ENCODE peak calls at places on chromosomes 12 and 14, in six cellular contexts. One of them, this sample, is unnamed. For H3K9me3 and H3K4me1, the result is how much of the 10 kb centered on the place peaks cover.

GRCh38 chr14:103803661-103804060 is 43.7 kb downstream of the PPP1R13B start:
- DNase-seq in CD8-positive, alpha-beta memory T cell: no peak
- DNase-seq in endodermal cell: no peak
- DNase-seq in GM23248: peak
- DNase-seq in prostate gland: no peak
- DNase-seq in SK-N-SH: no peak
- DNase-seq in this sample: no peak

GRCh38 chr12:3190101-3190500 is 112.9 kb downstream of the TSPAN9 start:
- DNase-seq in prostate gland: no peak
- DNase-seq in SK-N-SH: peak
- DNase-seq in CD8-positive, alpha-beta memory T cell: no peak
- DNase-seq in GM23248: no peak
- DNase-seq in endodermal cell: no peak
- DNase-seq in this sample: no peak

GRCh38 chr12:26058308-26058707 is 66.5 kb downstream of the BHLHE41 start:
- DNase-seq in endodermal cell: no peak
- DNase-seq in SK-N-SH: no peak
- DNase-seq in prostate gland: no peak
- DNase-seq in GM23248: no peak
- DNase-seq in CD8-positive, alpha-beta memory T cell: no peak
- DNase-seq in this sample: peak

GRCh38 chr14:36604757-36605505 is 22.5 kb upstream of the NKX2-8 start:
- DNase-seq in endodermal cell: peak
- DNase-seq in CD8-positive, alpha-beta memory T cell: no peak
- DNase-seq in prostate gland: peak
- DNase-seq in GM23248: peak
- DNase-seq in SK-N-SH: peak
- DNase-seq in this sample: peak

GRCh38 chr12:103824290-103824689 is 16.7 kb downstream of the NT5DC3 start:
- DNase-seq in prostate gland: no peak
- DNase-seq in SK-N-SH: no peak
- DNase-seq in GM23248: no peak
- DNase-seq in CD8-positive, alpha-beta memory T cell: no peak
- DNase-seq in endodermal cell: peak
- DNase-seq in this sample: no peak

GRCh38 chr14:38143170-38143569 is 64.5 kb upstream of the SSTR1 start:
- DNase-seq in CD8-positive, alpha-beta memory T cell: no peak
- DNase-seq in endodermal cell: no peak
- DNase-seq in GM23248: peak
- DNase-seq in SK-N-SH: no peak
- DNase-seq in prostate gland: no peak
- DNase-seq in this sample: no peak

GRCh38 chr12:129877383-129877782 is 26.4 kb downstream of the TMEM132D start:
- DNase-seq in GM23248: no peak
- DNase-seq in endodermal cell: peak
- DNase-seq in CD8-positive, alpha-beta memory T cell: no peak
- DNase-seq in prostate gland: no peak
- DNase-seq in SK-N-SH: no peak
- DNase-seq in this sample: no peak

GRCh38 chr12:41697161-41697560 is 447.5 kb downstream of the GXYLT1 start:
- DNase-seq in CD8-positive, alpha-beta memory T cell: no peak
- DNase-seq in endodermal cell: no peak
- DNase-seq in SK-N-SH: no peak
- DNase-seq in GM23248: no peak
- DNase-seq in prostate gland: no peak
- DNase-seq in this sample: no peak

GRCh38 chr12:96425973-96426372 is 25.7 kb upstream of the CDK17 start:
- DNase-seq in CD8-positive, alpha-beta memory T cell: no peak
- DNase-seq in GM23248: peak
- DNase-seq in endodermal cell: no peak
- DNase-seq in prostate gland: no peak
- DNase-seq in SK-N-SH: no peak
- DNase-seq in this sample: peak

GRCh38 chr14:65255583-65256443 is 153.5 kb upstream of the MAX start:
- DNase-seq in endodermal cell: peak
- DNase-seq in CD8-positive, alpha-beta memory T cell: no peak
- DNase-seq in GM23248: no peak
- DNase-seq in prostate gland: peak
- DNase-seq in SK-N-SH: peak
- DNase-seq in this sample: no peak

GRCh38 chr12:34401659-34402227 is 379.4 kb downstream of the ALG10 start:
- DNase-seq in endodermal cell: peak
- DNase-seq in SK-N-SH: peak
- DNase-seq in CD8-positive, alpha-beta memory T cell: no peak
- DNase-seq in prostate gland: peak
- DNase-seq in GM23248: no peak
- DNase-seq in this sample: no peak

GRCh38 chr14:60106341-60106740 is 14.6 kb downstream of the PCNX4 start:
- DNase-seq in CD8-positive, alpha-beta memory T cell: no peak
- DNase-seq in GM23248: peak
- DNase-seq in endodermal cell: no peak
- DNase-seq in prostate gland: no peak
- DNase-seq in SK-N-SH: no peak
- DNase-seq in this sample: no peak

GRCh38 chr14:77279719-77280118 is 8.7 kb upstream of the NGB start:
- DNase-seq in GM23248: no peak
- DNase-seq in CD8-positive, alpha-beta memory T cell: no peak
- DNase-seq in SK-N-SH: no peak
- DNase-seq in prostate gland: no peak
- DNase-seq in endodermal cell: no peak
- DNase-seq in this sample: no peak

DNA sequence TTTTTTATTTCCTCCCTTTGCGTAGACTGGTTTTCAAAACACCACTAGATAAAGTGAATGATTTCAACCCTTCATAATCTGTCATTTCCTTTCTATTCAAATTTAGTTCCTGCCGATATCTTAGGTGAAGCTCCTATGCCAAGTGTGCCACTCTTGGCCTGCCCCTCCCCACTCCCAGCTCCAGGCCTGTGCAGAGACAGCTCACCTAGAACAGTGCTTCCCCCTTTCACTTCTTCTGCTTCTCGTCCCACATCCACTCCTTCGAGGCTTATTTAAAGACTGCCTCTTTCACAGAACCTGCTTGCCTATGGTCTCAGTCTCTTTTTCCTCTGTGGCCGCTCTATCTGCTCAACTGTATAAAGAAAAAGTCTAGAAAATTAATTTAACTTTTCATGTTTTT is 473.8 kb downstream of the RAD51B start:
- DNase-seq in CD8-positive, alpha-beta memory T cell: no peak
- DNase-seq in endodermal cell: no peak
- DNase-seq in SK-N-SH: no peak
- DNase-seq in GM23248: no peak
- DNase-seq in prostate gland: no peak
- DNase-seq in this sample: no peak
- H3K27ac ChIP-seq in CD8-positive, alpha-beta memory T cell: no peak
- H3K27ac ChIP-seq in endodermal cell: no peak
- H3K27ac ChIP-seq in SK-N-SH: peak
- H3K27ac ChIP-seq in GM23248: no peak
- H3K27ac ChIP-seq in prostate gland: no peak
- H3K27ac ChIP-seq in this sample: no peak

DNA sequence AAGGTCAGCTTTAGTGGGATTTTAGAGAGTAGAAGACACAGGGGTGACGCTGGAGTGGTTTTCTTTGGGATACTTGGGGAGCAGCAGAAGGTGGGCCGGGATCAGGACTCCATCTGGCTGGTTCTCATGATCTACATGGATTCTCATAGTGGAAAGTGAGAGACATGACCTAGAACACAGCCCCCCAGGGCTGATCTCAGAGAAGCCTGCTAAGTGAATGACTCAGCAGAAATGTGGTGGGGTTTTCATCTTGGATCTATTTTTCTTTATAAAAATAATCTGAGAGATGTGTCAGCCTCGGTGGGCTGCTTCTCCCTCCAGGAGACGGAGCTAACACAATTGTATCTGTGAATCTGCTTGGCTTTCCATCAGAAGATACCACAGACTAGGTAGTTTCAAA is 484.4 kb downstream of the TMEM121 start:
- DNase-seq in prostate gland: no peak
- DNase-seq in GM23248: no peak
- DNase-seq in CD8-positive, alpha-beta memory T cell: no peak
- DNase-seq in endodermal cell: no peak
- DNase-seq in SK-N-SH: no peak
- DNase-seq in this sample: no peak
- H3K9me3 ChIP-seq in prostate gland: under half
- H3K9me3 ChIP-seq in GM23248: under half
- H3K9me3 ChIP-seq in CD8-positive, alpha-beta memory T cell: under half
- H3K9me3 ChIP-seq in endodermal cell: under half
- H3K9me3 ChIP-seq in SK-N-SH: under half
- H3K9me3 ChIP-seq in this sample: under half

GRCh38 chr12:47364251-47364650 is 284.5 kb upstream of the AMIGO2 start:
- DNase-seq in endodermal cell: no peak
- DNase-seq in prostate gland: no peak
- DNase-seq in CD8-positive, alpha-beta memory T cell: no peak
- DNase-seq in GM23248: no peak
- DNase-seq in SK-N-SH: no peak
- DNase-seq in this sample: peak
- H3K4me1 ChIP-seq in endodermal cell: under half
- H3K4me1 ChIP-seq in prostate gland: under half
- H3K4me1 ChIP-seq in CD8-positive, alpha-beta memory T cell: half or more
- H3K4me1 ChIP-seq in GM23248: under half
- H3K4me1 ChIP-seq in SK-N-SH: under half
- H3K4me1 ChIP-seq in this sample: under half

GRCh38 chr12:11685716-11686115 is 36.2 kb downstream of the ETV6 start:
- DNase-seq in CD8-positive, alpha-beta memory T cell: no peak
- DNase-seq in GM23248: no peak
- DNase-seq in prostate gland: no peak
- DNase-seq in endodermal cell: no peak
- DNase-seq in SK-N-SH: no peak
- DNase-seq in this sample: no peak

GRCh38 chr12:11686135-11686534 is 36.7 kb downstream of the ETV6 start:
- DNase-seq in endodermal cell: no peak
- DNase-seq in GM23248: no peak
- DNase-seq in CD8-positive, alpha-beta memory T cell: no peak
- DNase-seq in prostate gland: no peak
- DNase-seq in SK-N-SH: no peak
- DNase-seq in this sample: no peak

GRCh38 chr12:11684393-11684792 is 34.9 kb downstream of the ETV6 start:
- DNase-seq in SK-N-SH: no peak
- DNase-seq in CD8-positive, alpha-beta memory T cell: no peak
- DNase-seq in endodermal cell: no peak
- DNase-seq in GM23248: peak
- DNase-seq in prostate gland: no peak
- DNase-seq in this sample: no peak

GRCh38 chr12:11685261-11685660 is 35.8 kb downstream of the ETV6 start:
- DNase-seq in endodermal cell: no peak
- DNase-seq in prostate gland: no peak
- DNase-seq in CD8-positive, alpha-beta memory T cell: no peak
- DNase-seq in SK-N-SH: no peak
- DNase-seq in GM23248: no peak
- DNase-seq in this sample: no peak

GRCh38 chr12:11684811-11685210 is 35.3 kb downstream of the ETV6 start:
- DNase-seq in CD8-positive, alpha-beta memory T cell: no peak
- DNase-seq in SK-N-SH: no peak
- DNase-seq in GM23248: no peak
- DNase-seq in prostate gland: no peak
- DNase-seq in endodermal cell: no peak
- DNase-seq in this sample: no peak
- H3K27ac ChIP-seq in CD8-positive, alpha-beta memory T cell: no peak
- H3K27ac ChIP-seq in SK-N-SH: no peak
- H3K27ac ChIP-seq in GM23248: no peak
- H3K27ac ChIP-seq in prostate gland: no peak
- H3K27ac ChIP-seq in endodermal cell: no peak
- H3K27ac ChIP-seq in this sample: no peak

GRCh38 chr14:105099778-105100177 is 34.5 kb upstream of the GPR132 start:
- DNase-seq in endodermal cell: no peak
- DNase-seq in SK-N-SH: no peak
- DNase-seq in GM23248: no peak
- DNase-seq in prostate gland: no peak
- DNase-seq in CD8-positive, alpha-beta memory T cell: no peak
- DNase-seq in this sample: no peak
- H3K9me3 ChIP-seq in endodermal cell: under half
- H3K9me3 ChIP-seq in SK-N-SH: under half
- H3K9me3 ChIP-seq in GM23248: under half
- H3K9me3 ChIP-seq in prostate gland: under half
- H3K9me3 ChIP-seq in CD8-positive, alpha-beta memory T cell: under half
- H3K9me3 ChIP-seq in this sample: under half

GRCh38 chr14:51869426-51870113 is 9.2 kb downstream of the GNG2 start:
- DNase-seq in prostate gland: no peak
- DNase-seq in endodermal cell: no peak
- DNase-seq in SK-N-SH: no peak
- DNase-seq in GM23248: no peak
- DNase-seq in CD8-positive, alpha-beta memory T cell: peak
- DNase-seq in this sample: no peak

GRCh38 chr14:51867753-51868152 is 7.3 kb downstream of the GNG2 start:
- DNase-seq in endodermal cell: no peak
- DNase-seq in prostate gland: no peak
- DNase-seq in CD8-positive, alpha-beta memory T cell: no peak
- DNase-seq in GM23248: no peak
- DNase-seq in SK-N-SH: no peak
- DNase-seq in this sample: no peak

GRCh38 chr14:51862839-51863235 is 2.4 kb downstream of the GNG2 start:
- DNase-seq in SK-N-SH: no peak
- DNase-seq in endodermal cell: no peak
- DNase-seq in GM23248: no peak
- DNase-seq in prostate gland: no peak
- DNase-seq in CD8-positive, alpha-beta memory T cell: no peak
- DNase-seq in this sample: no peak

GRCh38 chr14:51868405-51868804 is 8.0 kb downstream of the GNG2 start:
- DNase-seq in GM23248: no peak
- DNase-seq in prostate gland: no peak
- DNase-seq in endodermal cell: no peak
- DNase-seq in SK-N-SH: no peak
- DNase-seq in CD8-positive, alpha-beta memory T cell: no peak
- DNase-seq in this sample: no peak

GRCh38 chr14:51865953-51866747 is 5.7 kb downstream of the GNG2 start:
- DNase-seq in SK-N-SH: no peak
- DNase-seq in CD8-positive, alpha-beta memory T cell: peak
- DNase-seq in prostate gland: no peak
- DNase-seq in endodermal cell: peak
- DNase-seq in GM23248: no peak
- DNase-seq in this sample: no peak
- H3K4me1 ChIP-seq in SK-N-SH: under half
- H3K4me1 ChIP-seq in CD8-positive, alpha-beta memory T cell: half or more
- H3K4me1 ChIP-seq in prostate gland: under half
- H3K4me1 ChIP-seq in endodermal cell: under half
- H3K4me1 ChIP-seq in GM23248: under half
- H3K4me1 ChIP-seq in this sample: under half

GRCh38 chr14:94888108-94888507 is 118.2 kb upstream of the GSC start:
- DNase-seq in CD8-positive, alpha-beta memory T cell: no peak
- DNase-seq in SK-N-SH: no peak
- DNase-seq in GM23248: no peak
- DNase-seq in prostate gland: no peak
- DNase-seq in endodermal cell: no peak
- DNase-seq in this sample: peak

GRCh38 chr14:94889520-94890312 is 119.8 kb upstream of the GSC start:
- DNase-seq in GM23248: no peak
- DNase-seq in SK-N-SH: no peak
- DNase-seq in CD8-positive, alpha-beta memory T cell: no peak
- DNase-seq in prostate gland: no peak
- DNase-seq in endodermal cell: no peak
- DNase-seq in this sample: no peak

GRCh38 chr14:94887591-94887990 is 117.7 kb upstream of the GSC start:
- DNase-seq in endodermal cell: no peak
- DNase-seq in prostate gland: no peak
- DNase-seq in GM23248: no peak
- DNase-seq in CD8-positive, alpha-beta memory T cell: no peak
- DNase-seq in SK-N-SH: no peak
- DNase-seq in this sample: no peak

GRCh38 chr14:94893411-94894160 is 123.7 kb upstream of the GSC start:
- DNase-seq in CD8-positive, alpha-beta memory T cell: no peak
- DNase-seq in GM23248: no peak
- DNase-seq in SK-N-SH: no peak
- DNase-seq in endodermal cell: peak
- DNase-seq in prostate gland: no peak
- DNase-seq in this sample: no peak

GRCh38 chr14:94890755-94891154 is 120.8 kb upstream of the GSC start:
- DNase-seq in endodermal cell: no peak
- DNase-seq in CD8-positive, alpha-beta memory T cell: no peak
- DNase-seq in SK-N-SH: no peak
- DNase-seq in prostate gland: no peak
- DNase-seq in GM23248: no peak
- DNase-seq in this sample: no peak
- H3K27ac ChIP-seq in endodermal cell: no peak
- H3K27ac ChIP-seq in CD8-positive, alpha-beta memory T cell: no peak
- H3K27ac ChIP-seq in SK-N-SH: no peak
- H3K27ac ChIP-seq in prostate gland: no peak
- H3K27ac ChIP-seq in GM23248: no peak
- H3K27ac ChIP-seq in this sample: no peak